ENCODE peak calls at places on chromosomes 4 and X, in nine cellular contexts. D is AG08396; E is C1 segment of cervical spinal cord; J is RPMI8226; L is fibroblast of the aortic adventitia; V is RWPE2; T is activated T-cell treated with anti-CD3 and anti-CD28 coated beads, Interleukin-2, amount 50 U/mL, for 48 hours; U is glutamatergic neuron; M is fibroblast of the conjunctiva. W is an unnamed sample.

GRCh38 chr4:56958111-56958517 is 19.3 kb downstream of the NOA1 start:
- DNase-seq in J (no peak), E (no peak), L (peak; percentile 99), V (no peak), D (peak; percentile 84), U (peak; percentile 19), M (peak; percentile 97), T (no peak), W (peak; percentile 97)

GRCh38 chr4:175405961-175406360 is 406.1 kb downstream of the GPM6A start:
- DNase-seq in L (no peak), V (no peak), U (no peak), E (no peak), M (no peak), T (no peak), J (no peak), D (no peak), W (no peak)

GRCh38 chr4:36385951-36386561 is 104.6 kb downstream of the DTHD1 start:
- DNase-seq in J (peak; percentile 5), M (no peak), D (no peak), U (no peak), V (no peak), L (no peak), T (no peak), E (no peak), W (no peak)

GRCh38 chr4:53122280-53123116 is 243.4 kb downstream of the SCFD2 start:
- DNase-seq in D (no peak), T (no peak), V (no peak), U (no peak), L (no peak), J (no peak), M (no peak), E (no peak), W (no peak)

GRCh38 chrX:71814123-71814912 is 51.2 kb downstream of the CXorf49B start:
- DNase-seq in V (no peak), D (no peak), J (no peak), U (no peak), T (no peak), E (no peak), L (no peak), M (no peak), W (no peak)

GRCh38 chr4:26132858-26133257 is 188.0 kb upstream of the RBPJ start:
- DNase-seq in E (no peak), T (no peak), U (no peak), J (peak; percentile 3), M (no peak), V (no peak), D (no peak), L (no peak), W (no peak)

GRCh38 chr4:113467581-113467980 is 294.0 kb downstream of the CAMK2D start:
- DNase-seq in U (no peak), E (no peak), V (no peak), T (no peak), J (no peak), M (peak; percentile 75), L (peak; percentile 79), D (peak; percentile 17), W (peak; percentile 78)

GRCh38 chrX:72272868-72273267 is 4.2 kb downstream of the RPS4X start:
- DNase-seq in E (no peak), M (no peak), T (peak; percentile 37), D (no peak), J (no peak), L (peak; percentile 46), U (no peak), V (no peak), W (peak; percentile 21)

GRCh38 chr4:188109157-188109755 is at the start of gene TRIML2:
- DNase-seq in L (no peak), J (no peak), U (no peak), D (no peak), T (no peak), M (no peak), E (no peak), V (no peak), W (peak; percentile 33)

GRCh38 chr4:128649575-128650205 is 159.8 kb upstream of the JADE1 start:
- DNase-seq in V (no peak), T (no peak), J (no peak), M (no peak), L (peak; percentile 46), E (no peak), D (peak; percentile 67), U (no peak), W (peak; percentile 25)

GRCh38 chr4:65645185-65645584 is 25.1 kb downstream of the EPHA5 start:
- DNase-seq in M (no peak), U (no peak), E (no peak), J (no peak), L (peak; percentile 71), T (no peak), D (no peak), V (no peak), W (no peak)

GRCh38 chr4:56311299-56311975 is 75.9 kb downstream of the AASDH start:
- DNase-seq in U (no peak), M (no peak), V (no peak), T (no peak), D (no peak), L (no peak), E (no peak), J (no peak), W (no peak)

GRCh38 chrX:57900961-57901360 is 9.3 kb downstream of the ZXDA start:
- DNase-seq in D (no peak), T (no peak), U (no peak), L (peak; percentile 67), V (no peak), E (no peak), J (no peak), M (no peak), W (no peak)

GRCh38 chrX:40083120-40083978 is 14.4 kb downstream of the BCOR start:
- DNase-seq in M (no peak), L (no peak), U (no peak), D (no peak), E (no peak), V (no peak), T (no peak), J (peak; percentile 91), W (no peak)

GRCh38 chr4:1928356-1929235 is 57.4 kb downstream of the NSD2 start:
- DNase-seq in T (no peak), M (no peak), D (no peak), J (no peak), U (no peak), E (no peak), V (no peak), L (no peak), W (no peak)

GRCh38 chr4:62740296-62740695 is 1540.2 kb downstream of the ADGRL3 start:
- DNase-seq in V (no peak), L (no peak), U (no peak), D (no peak), J (no peak), M (no peak), E (no peak), T (no peak), W (no peak)

GRCh38 chrX:30196322-30196721 is 19.0 kb upstream of the MAGEB2 start:
- DNase-seq in D (peak; percentile 10), J (no peak), U (no peak), T (no peak), V (no peak), M (no peak), E (no peak), L (peak; percentile 1), W (peak; percentile 11)

GRCh38 chrX:45769919-45770582 is 569.4 kb upstream of the DIPK2B start:
- DNase-seq in M (peak; percentile 90), V (no peak), J (peak; percentile 6), L (peak; percentile 94), U (no peak), T (peak; percentile 52), D (peak; percentile 67), E (no peak), W (peak; percentile 93)

GRCh38 chr4:86594559-86595425 is 677 bp downstream of the PTPN13 start:
- DNase-seq in M (peak; percentile 88), L (peak; percentile 90), U (peak; percentile 65), J (peak; percentile 7), T (peak; percentile 30), V (no peak), E (peak; percentile 66), D (peak; percentile 74), W (peak; percentile 90)

GRCh38 chr4:2796261-2797187 is 3.6 kb downstream of the SH3BP2 start:
- DNase-seq in J (no peak), D (no peak), L (peak; percentile 69), T (no peak), M (no peak), U (peak; percentile 17), E (no peak), V (peak; percentile 91), W (peak; percentile 65)

W was measured in fibroblast of villous mesenchyme.